ENCODE peak calls at places on chromosome 16, in six cellular contexts. L is HL-60, A is choroid plexus epithelial cell, Y is retinal pigment epithelial cell, N is neural crest cell, B is heart left ventricle. V is an unnamed sample.

GRCh38 chr16:30526137-30526822 is at the start of gene ZNF768:
- DNase-seq in L (peak), A (peak), Y (no peak), N (peak), B (no peak), V (peak)

GRCh38 chr16:81442220-81442908 is 2.2 kb upstream of the CMIP start:
- DNase-seq in L (no peak), A (no peak), Y (no peak), N (no peak), B (no peak), V (no peak)

GRCh38 chr16:57310801-57311200 is 26.3 kb upstream of the PLLP start:
- DNase-seq in L (no peak), A (no peak), Y (no peak), N (no peak), B (no peak), V (no peak)

GRCh38 chr16:49127103-49127502 is 154.5 kb downstream of the CBLN1 start:
- DNase-seq in L (no peak), A (no peak), Y (no peak), N (no peak), B (no peak), V (peak)

GRCh38 chr16:77434365-77435239 is at the start of gene ADAMTS18:
- DNase-seq in L (no peak), A (no peak), Y (no peak), N (no peak), B (no peak), V (peak)

GRCh38 chr16:49048557-49048956 is 233.1 kb downstream of the CBLN1 start:
- DNase-seq in L (no peak), A (no peak), Y (no peak), N (no peak), B (no peak), V (no peak)

GRCh38 chr16:20844588-20844987 is 38.3 kb downstream of the REXO5 start:
- DNase-seq in L (no peak), A (no peak), Y (no peak), N (no peak), B (no peak), V (no peak)

GRCh38 chr16:22206847-22207714 is 1.0 kb downstream of the EEF2K start:
- DNase-seq in L (peak), A (peak), Y (no peak), N (no peak), B (peak), V (peak)

GRCh38 chr16:83336630-83337029 is 471.1 kb upstream of the HSBP1 start:
- DNase-seq in L (no peak), A (peak), Y (no peak), N (no peak), B (no peak), V (no peak)

GRCh38 chr16:4574919-4575705 is 19.0 kb downstream of the C16orf96 start:
- DNase-seq in L (no peak), A (no peak), Y (no peak), N (no peak), B (no peak), V (no peak)

GRCh38 chr16:78742501-78743283 is 643.2 kb downstream of the WWOX start:
- DNase-seq in L (no peak), A (no peak), Y (no peak), N (no peak), B (no peak), V (no peak)

GRCh38 chr16:60788631-60789030 is 1247.6 kb downstream of the CDH8 start:
- DNase-seq in L (no peak), A (no peak), Y (no peak), N (no peak), B (no peak), V (no peak)

GRCh38 chr16:30651124-30652004 is 604 bp downstream of the PRR14 start:
- DNase-seq in L (peak), A (peak), Y (no peak), N (peak), B (peak), V (peak)

GRCh38 chr16:57235128-57236092 is 9.6 kb upstream of the ARL2BP start:
- DNase-seq in L (no peak), A (peak), Y (no peak), N (no peak), B (no peak), V (no peak)

GRCh38 chr16:67229906-67230808 is 3.2 kb downstream of the TMEM208 start:
- DNase-seq in L (no peak), A (no peak), Y (no peak), N (no peak), B (peak), V (no peak)

GRCh38 chr16:17515421-17516210 is 44.9 kb upstream of the XYLT1 start:
- DNase-seq in L (no peak), A (no peak), Y (no peak), N (no peak), B (no peak), V (no peak)

GRCh38 chr16:595094-595528 is 5.2 kb downstream of the RAB40C start:
- DNase-seq in L (no peak), A (no peak), Y (no peak), N (no peak), B (no peak), V (no peak)

GRCh38 chr16:73231969-73232554 is 184.1 kb upstream of the ZFHX3 start:
- DNase-seq in L (no peak), A (no peak), Y (no peak), N (no peak), B (no peak), V (no peak)

GRCh38 chr16:1899641-1900451 is 18.4 kb downstream of the HS3ST6 start:
- DNase-seq in L (peak), A (no peak), Y (no peak), N (no peak), B (no peak), V (no peak)

GRCh38 chr16:87062569-87063442 is 254.4 kb downstream of the C16orf95 start:
- DNase-seq in L (peak), A (peak), Y (no peak), N (peak), B (peak), V (peak)

GRCh38 chr16:86099326-86099725 is 200.4 kb downstream of the IRF8 start:
- DNase-seq in L (no peak), A (no peak), Y (no peak), N (no peak), B (no peak), V (no peak)

GRCh38 chr16:87006021-87006420 is 311.2 kb downstream of the C16orf95 start:
- DNase-seq in L (no peak), A (no peak), Y (no peak), N (no peak), B (no peak), V (no peak)

GRCh38 chr16:5024632-5025031 is 9.1 kb downstream of the NAGPA start:
- DNase-seq in L (no peak), A (peak), Y (no peak), N (no peak), B (no peak), V (no peak)

GRCh38 chr16:46833465-46833810 is 2.5 kb upstream of the C16orf87 start:
- DNase-seq in L (no peak), A (no peak), Y (no peak), N (no peak), B (no peak), V (no peak)

GRCh38 chr16:72856797-72857196 is 191.1 kb downstream of the ZFHX3 start:
- DNase-seq in L (peak), A (peak), Y (no peak), N (no peak), B (no peak), V (no peak)

GRCh38 chr16:11200523-11201063 is 55.4 kb downstream of the SOCS1 start:
- DNase-seq in L (no peak), A (no peak), Y (no peak), N (no peak), B (no peak), V (no peak)

GRCh38 chr16:67244387-67245188 is 2.7 kb downstream of the FHOD1 start:
- DNase-seq in L (peak), A (peak), Y (no peak), N (no peak), B (peak), V (no peak)

GRCh38 chr16:74627506-74628220 is 20.7 kb upstream of the GLG1 start:
- DNase-seq in L (no peak), A (peak), Y (no peak), N (no peak), B (peak), V (no peak)

GRCh38 chr16:77223184-77223583 is 24.0 kb downstream of the SYCE1L start:
- DNase-seq in L (no peak), A (no peak), Y (no peak), N (peak), B (no peak), V (no peak)

GRCh38 chr16:77961811-77962210 is 60.5 kb upstream of the CLEC3A start:
- DNase-seq in L (no peak), A (no peak), Y (no peak), N (no peak), B (no peak), V (no peak)

GRCh38 chr16:79715088-79715487 is 114.6 kb upstream of the MAF start:
- DNase-seq in L (no peak), A (peak), Y (no peak), N (no peak), B (no peak), V (no peak)

GRCh38 chr16:81450783-81451491 is 6.3 kb downstream of the CMIP start:
- DNase-seq in L (no peak), A (no peak), Y (no peak), N (no peak), B (no peak), V (no peak)

GRCh38 chr16:87697256-87697655 is 68.5 kb downstream of the KLHDC4 start:
- DNase-seq in L (no peak), A (no peak), Y (no peak), N (no peak), B (no peak), V (no peak)

GRCh38 chr16:28596840-28597691 is at the start of gene SULT1A2:
- DNase-seq in L (no peak), A (no peak), Y (no peak), N (no peak), B (no peak), V (peak)

GRCh38 chr16:28596115-28596630 is 677 bp downstream of the SULT1A2 start:
- DNase-seq in L (no peak), A (no peak), Y (no peak), N (no peak), B (no peak), V (no peak)

GRCh38 chr16:28592979-28593553 is 3.8 kb downstream of the SULT1A2 start:
- DNase-seq in L (no peak), A (no peak), Y (no peak), N (no peak), B (no peak), V (no peak)

GRCh38 chr16:28592511-28592910 is 4.3 kb downstream of the SULT1A2 start:
- DNase-seq in L (no peak), A (no peak), Y (no peak), N (no peak), B (no peak), V (no peak)

GRCh38 chr16:28597692-28598261 is 927 bp upstream of the SULT1A2 start:
- DNase-seq in L (no peak), A (peak), Y (no peak), N (no peak), B (no peak), V (peak)
- TF ChIP-seq CTCF in L (no peak), A (peak), Y (peak), N (peak), B (no peak), V (no peak)

DNA sequence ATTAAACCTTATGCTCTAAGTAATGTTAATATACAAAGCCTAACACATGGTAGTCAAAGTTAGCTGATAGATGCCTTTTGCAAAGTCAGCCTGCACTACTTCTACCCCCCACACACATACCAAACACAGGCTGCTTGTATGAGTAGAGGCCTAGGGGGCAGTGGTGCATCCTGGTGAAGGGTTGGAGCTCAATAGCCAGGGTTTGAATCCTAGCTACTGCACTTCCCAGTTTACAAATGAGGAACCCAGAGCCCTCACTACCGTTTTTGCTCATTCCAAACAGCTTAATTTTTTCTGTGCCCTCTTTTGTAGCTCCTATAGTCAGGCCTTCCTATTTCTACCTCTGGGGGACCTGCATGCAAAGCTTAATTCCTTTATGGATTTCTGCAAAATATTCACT is 18.9 kb upstream of the HYDIN start:
- DNase-seq in L (peak), A (no peak), Y (no peak), N (no peak), B (no peak), V (no peak)
- TF ChIP-seq CTCF in L (no peak), A (no peak), Y (no peak), N (no peak), B (no peak), V (no peak)

GRCh38 chr16:89170346-89171215 is 967 bp upstream of the CDH15 start:
- DNase-seq in L (no peak), A (no peak), Y (no peak), N (no peak), B (no peak), V (no peak)
- TF ChIP-seq CTCF in L (no peak), A (no peak), Y (no peak), N (no peak), B (no peak), V (no peak)

GRCh38 chr16:84370723-84371552 is 2.6 kb downstream of the ATP2C2 start:
- DNase-seq in L (no peak), A (no peak), Y (no peak), N (no peak), B (no peak), V (no peak)
- TF ChIP-seq CTCF in L (no peak), A (no peak), Y (no peak), N (no peak), B (no peak), V (no peak)

GRCh38 chr16:56042416-56042815 is 148.9 kb upstream of the GNAO1 start:
- DNase-seq in L (no peak), A (no peak), Y (no peak), N (no peak), B (no peak), V (no peak)

GRCh38 chr16:56038564-56039098 is 152.7 kb upstream of the GNAO1 start:
- DNase-seq in L (no peak), A (no peak), Y (no peak), N (no peak), B (no peak), V (no peak)

GRCh38 chr16:56047307-56048234 is 143.7 kb upstream of the GNAO1 start:
- DNase-seq in L (no peak), A (no peak), Y (no peak), N (no peak), B (peak), V (no peak)

DNA sequence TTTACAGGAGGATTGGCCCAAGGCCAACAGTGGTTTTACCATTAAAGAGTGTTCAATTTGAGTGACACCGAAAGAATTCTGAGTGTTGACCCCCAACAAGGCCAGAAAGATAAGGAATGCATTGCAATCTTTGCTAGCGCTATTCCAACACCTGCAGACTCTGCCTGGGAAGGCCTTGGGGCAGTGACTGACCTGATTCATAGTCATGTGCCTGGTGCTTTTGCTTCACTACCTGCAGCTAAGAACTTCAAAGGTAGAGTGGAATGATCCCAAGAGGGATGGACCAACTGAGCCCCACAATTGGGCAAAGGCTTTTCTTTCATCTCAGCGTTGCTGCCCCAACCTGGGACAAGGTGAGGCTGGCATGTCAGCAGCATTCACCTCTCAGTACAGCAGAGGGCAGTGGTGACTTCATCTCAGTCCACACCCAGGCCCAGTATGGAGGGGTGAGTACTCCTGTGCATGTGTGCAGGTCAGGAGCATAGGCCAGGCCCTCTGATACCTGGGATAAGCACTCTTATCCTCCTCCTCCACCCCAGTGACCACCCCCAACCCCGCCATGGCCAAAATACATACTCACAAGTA is 149.6 kb upstream of the GNAO1 start:
- DNase-seq in L (peak), A (no peak), Y (no peak), N (no peak), B (peak), V (peak)
- TF ChIP-seq CTCF in L (no peak), A (no peak), Y (no peak), N (peak), B (peak), V (peak)

GRCh38 chr16:2983706-2984136 is 3.5 kb upstream of the PKMYT1 start:
- DNase-seq in L (peak), A (peak), Y (no peak), N (peak), B (peak), V (peak)
- TF ChIP-seq CTCF in L (peak), A (peak), Y (peak), N (peak), B (peak), V (peak)

GRCh38 chr16:84725481-84726078 is 25.8 kb downstream of the USP10 start:
- DNase-seq in L (no peak), A (no peak), Y (no peak), N (no peak), B (no peak), V (no peak)
- TF ChIP-seq CTCF in L (no peak), A (no peak), Y (no peak), N (no peak), B (no peak), V (no peak)

GRCh38 chr16:28823719-28824547 is 1.1 kb downstream of the ATXN2L start:
- DNase-seq in L (peak), A (peak), Y (peak), N (peak), B (peak), V (peak)

GRCh38 chr16:28823291-28823718 is 506 bp downstream of the ATXN2L start:
- DNase-seq in L (no peak), A (no peak), Y (no peak), N (peak), B (no peak), V (peak)

GRCh38 chr16:28821874-28822519 is 802 bp upstream of the ATXN2L start:
- DNase-seq in L (no peak), A (no peak), Y (no peak), N (no peak), B (no peak), V (no peak)

GRCh38 chr16:28824548-28824973 is 1.8 kb downstream of the ATXN2L start:
- DNase-seq in L (no peak), A (no peak), Y (no peak), N (no peak), B (no peak), V (no peak)

DNA sequence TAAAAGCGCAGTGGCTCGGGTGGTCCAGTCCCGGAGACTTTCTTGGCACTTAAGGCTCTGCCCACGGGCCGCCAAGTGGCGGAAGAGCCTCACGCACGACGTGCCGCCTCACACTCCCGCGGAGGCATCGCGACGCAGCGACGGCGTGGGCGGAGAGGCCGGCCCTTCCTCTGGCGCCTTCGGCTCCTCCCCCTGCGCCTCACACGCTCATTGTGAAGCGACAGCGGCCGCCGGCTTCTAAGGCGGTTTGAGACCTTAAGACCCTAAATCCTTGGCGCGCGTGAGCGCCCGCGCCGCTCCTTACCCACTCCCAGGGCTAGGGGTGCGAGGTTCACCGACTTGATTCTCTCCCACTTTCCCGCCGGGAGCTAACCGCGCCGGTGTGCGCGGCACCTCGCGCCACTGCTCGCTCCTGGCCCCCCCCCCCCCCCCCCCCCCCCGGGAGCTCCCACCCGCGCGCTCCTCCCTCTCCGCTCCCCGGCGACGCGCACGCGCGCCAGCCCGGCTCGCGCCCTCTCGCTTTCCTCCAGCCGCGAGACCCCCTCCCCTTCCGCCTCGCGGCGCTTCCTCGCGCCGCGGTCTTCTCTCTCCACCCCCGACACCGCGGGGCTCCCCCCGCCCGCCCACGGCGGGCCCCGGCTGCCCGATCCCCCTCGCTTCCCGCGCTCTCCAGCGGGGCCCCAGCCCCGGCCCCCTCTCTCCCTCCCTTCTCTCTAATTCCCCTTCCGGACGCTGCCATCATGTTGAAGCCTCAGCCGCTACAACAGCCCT is at the start of gene ATXN2L:
- DNase-seq in L (peak), A (peak), Y (peak), N (peak), B (peak), V (peak)
- TF ChIP-seq CTCF in L (no peak), A (no peak), Y (no peak), N (peak), B (no peak), V (no peak)